ENCODE peak calls at places on chromosomes 7 and 10, in seven cellular contexts. C is activated effector memory CD4-positive, alpha-beta T cell treated with anti-CD3 and anti-CD28 coated beads, Interleukin-2, amount 50 U/mL, for 16 hours; S is activated T-cell treated with anti-CD3 and anti-CD28 coated beads, Interleukin-2, amount 50 U/mL, for 4 hours; L is head of caudate nucleus; F is hypothalamus; T is WTC11; Q is Caki2. B is an unnamed sample.

GRCh38 chr7:141674201-141674671 is 27.7 kb downstream of the DENND11 start:
- DNase-seq in C (no peak), S (no peak), L (no peak), F (no peak), T (no peak), Q (no peak), B (no peak)

GRCh38 chr7:117562732-117563131 is 82.9 kb downstream of the CFTR start:
- DNase-seq in C (no peak), S (no peak), L (no peak), F (no peak), T (no peak), Q (no peak), B (no peak)

GRCh38 chr10:124647421-124648130 is 96.6 kb downstream of the FAM53B start:
- DNase-seq in C (peak; percentile 86), S (peak; percentile 43), L (peak; percentile 62), F (peak; percentile 25), T (no peak), Q (no peak), B (peak; percentile 50)

GRCh38 chr10:67697646-67698245 is 1.8 kb upstream of the CTNNA3 start:
- DNase-seq in C (no peak), S (no peak), L (peak; percentile 56), F (no peak), T (no peak), Q (peak; percentile 39), B (no peak)

GRCh38 chr7:17677408-17677807 is 262.9 kb downstream of the SNX13 start:
- DNase-seq in C (no peak), S (no peak), L (no peak), F (no peak), T (no peak), Q (no peak), B (no peak)

GRCh38 chr7:129990403-129991192 is 37.8 kb upstream of the UBE2H start:
- DNase-seq in C (no peak), S (no peak), L (peak; percentile 3), F (no peak), T (peak; percentile 18), Q (no peak), B (no peak)

GRCh38 chr10:21329995-21330627 is 195.4 kb downstream of the SKIDA1 start:
- DNase-seq in C (no peak), S (no peak), L (no peak), F (no peak), T (no peak), Q (peak; percentile 96), B (no peak)

GRCh38 chr7:139830779-139831498 is 1.9 kb downstream of the TBXAS1 start:
- DNase-seq in C (no peak), S (no peak), L (no peak), F (no peak), T (no peak), Q (no peak), B (no peak)

GRCh38 chr7:23214423-23214822 is 32.2 kb upstream of the GPNMB start:
- DNase-seq in C (no peak), S (no peak), L (no peak), F (no peak), T (no peak), Q (no peak), B (no peak)

GRCh38 chr10:30736685-30737232 is 107.2 kb upstream of the LYZL2 start:
- DNase-seq in C (no peak), S (no peak), L (no peak), F (no peak), T (no peak), Q (peak; percentile 94), B (peak; percentile 94)